ENCODE peak calls at places on chromosomes 1 and 21, in six cellular contexts. I is upper lobe of left lung, O is tibial artery, F is body of pancreas, H is colonic mucosa, M is upper lobe of right lung. A is an unnamed sample.

GRCh38 chr1:185911978-185912377 is 177.8 kb downstream of the HMCN1 start:
- DNase-seq in H (no peak), M (no peak), I (no peak), F (no peak), O (no peak), A (no peak)

GRCh38 chr1:225820522-225821120 is 10.7 kb downstream of the EPHX1 start:
- DNase-seq in O (no peak), F (no peak), I (no peak), H (no peak), M (no peak), A (no peak)

GRCh38 chr1:182977480-182977879 is 24.5 kb upstream of the SHCBP1L start:
- DNase-seq in H (no peak), I (no peak), O (no peak), F (no peak), M (no peak), A (no peak)

GRCh38 chr1:23801338-23801748 is 789 bp upstream of the GALE start:
- DNase-seq in M (peak; percentile 83), H (no peak), I (peak; percentile 73), O (no peak), F (peak; percentile 48), A (no peak)

GRCh38 chr1:246875041-246876026 is 56.4 kb downstream of the AHCTF1 start:
- DNase-seq in I (no peak), M (no peak), O (no peak), F (no peak), H (no peak), A (no peak)

GRCh38 chr1:217139513-217139912 is 416.3 kb upstream of the ESRRG start:
- DNase-seq in F (no peak), M (no peak), I (no peak), O (no peak), H (no peak), A (no peak)

GRCh38 chr21:42002421-42002958 is 7.7 kb downstream of the ZBTB21 start:
- DNase-seq in I (no peak), H (no peak), O (no peak), M (no peak), F (no peak), A (no peak)

GRCh38 chr1:96764469-96764868 is 42.9 kb downstream of the PTBP2 start:
- DNase-seq in H (no peak), O (no peak), I (no peak), F (no peak), M (no peak), A (no peak)

GRCh38 chr1:234885601-234886000 is 243.0 kb downstream of the TOMM20 start:
- DNase-seq in F (no peak), H (no peak), M (peak; percentile 53), O (no peak), I (no peak), A (no peak)

GRCh38 chr21:45549670-45550463 is 7.6 kb upstream of the SLC19A1 start:
- DNase-seq in H (no peak), F (no peak), M (peak; percentile 65), O (no peak), I (peak; percentile 63), A (no peak)

GRCh38 chr1:218658899-218659298 is 313.8 kb downstream of the TGFB2 start:
- DNase-seq in I (no peak), F (no peak), H (no peak), M (no peak), O (no peak), A (no peak)

GRCh38 chr1:193799948-193800690 is 613.7 kb upstream of the B3GALT2 start:
- DNase-seq in O (no peak), H (no peak), F (no peak), M (no peak), I (no peak), A (no peak)

GRCh38 chr1:224294775-224295174 is 35.2 kb downstream of the NVL start:
- DNase-seq in O (no peak), M (no peak), F (no peak), I (no peak), H (no peak), A (no peak)

GRCh38 chr1:211566431-211567025 is 12.4 kb downstream of the SLC30A1 start:
- DNase-seq in H (no peak), F (no peak), M (no peak), I (no peak), O (no peak), A (no peak)

GRCh38 chr1:46553506-46553905 is 2.1 kb upstream of the KNCN start:
- DNase-seq in O (no peak), M (no peak), F (no peak), I (no peak), H (no peak), A (no peak)

GRCh38 chr1:209853677-209854076 is 25.9 kb downstream of the UTP25 start:
- DNase-seq in O (no peak), I (no peak), M (no peak), F (no peak), H (no peak), A (no peak)

GRCh38 chr21:26447932-26448331 is 125.2 kb downstream of the CYYR1 start:
- DNase-seq in H (no peak), O (no peak), F (no peak), M (no peak), I (no peak), A (no peak)

GRCh38 chr1:110687244-110687643 is 12.5 kb upstream of the KCNA3 start:
- DNase-seq in F (no peak), H (no peak), I (no peak), M (no peak), O (no peak), A (no peak)

GRCh38 chr1:227889047-227889862 is 58.5 kb downstream of the WNT9A start:
- DNase-seq in M (peak; percentile 54), I (no peak), F (peak; percentile 8), H (peak; percentile 16), O (no peak), A (peak; percentile 6)

GRCh38 chr1:112538883-112539282 is 30.1 kb downstream of the WNT2B start:
- DNase-seq in H (no peak), M (no peak), I (no peak), O (no peak), F (no peak), A (no peak)

GRCh38 chr21:28253378-28253777 is 739.3 kb downstream of the LTN1 start:
- DNase-seq in I (no peak), F (no peak), H (no peak), M (no peak), O (no peak), A (no peak)

GRCh38 chr1:78143152-78143551 is 97.4 kb downstream of the GIPC2 start:
- DNase-seq in I (no peak), H (no peak), O (no peak), F (no peak), M (no peak), A (no peak)

GRCh38 chr21:44761011-44761729 is 40.5 kb downstream of the UBE2G2 start:
- DNase-seq in I (no peak), F (no peak), O (peak; percentile 3), H (peak; percentile 54), M (no peak), A (no peak)

GRCh38 chr21:37582613-37583012 is 216.0 kb downstream of the DYRK1A start:
- DNase-seq in O (no peak), F (peak; percentile 27), I (no peak), H (no peak), M (no peak), A (peak; percentile 56)
- TF ChIP-seq CTCF in O (peak; percentile 62), F (peak; percentile 49), I (no peak), H (peak; percentile 33), M (peak; percentile 47), A (peak; percentile 78)

DNA sequence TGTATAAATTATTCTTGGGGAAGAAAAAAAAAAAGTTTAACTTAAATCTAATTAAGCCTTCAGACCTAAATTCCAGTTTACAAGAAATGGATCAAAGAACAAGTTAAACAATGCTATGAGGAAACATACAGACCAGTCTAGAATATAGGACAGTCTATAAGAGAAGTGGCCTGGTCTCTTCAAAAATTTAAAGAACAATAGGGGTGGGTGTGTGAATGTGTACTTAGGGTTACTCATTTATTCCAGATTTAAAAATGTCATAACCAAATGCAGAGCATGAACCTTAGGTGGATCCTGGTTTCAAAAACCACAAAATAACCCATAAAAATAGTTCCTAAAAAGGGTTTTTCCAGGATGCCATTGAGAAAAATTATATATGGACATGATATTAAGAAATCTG is 21.8 kb upstream of the SYNJ1 start:
- DNase-seq in M (no peak), H (no peak), I (no peak), O (no peak), F (no peak), A (no peak)
- H3K36me3 ChIP-seq in M (peaks cover 90% of the 10 kb centered on the region), H (peaks cover 4% of the 10 kb centered on the region), I (peaks cover 52% of the 10 kb centered on the region), O (peaks cover 63% of the 10 kb centered on the region), F (peaks cover 19% of the 10 kb centered on the region), A (peaks cover 97% of the 10 kb centered on the region)

DNA sequence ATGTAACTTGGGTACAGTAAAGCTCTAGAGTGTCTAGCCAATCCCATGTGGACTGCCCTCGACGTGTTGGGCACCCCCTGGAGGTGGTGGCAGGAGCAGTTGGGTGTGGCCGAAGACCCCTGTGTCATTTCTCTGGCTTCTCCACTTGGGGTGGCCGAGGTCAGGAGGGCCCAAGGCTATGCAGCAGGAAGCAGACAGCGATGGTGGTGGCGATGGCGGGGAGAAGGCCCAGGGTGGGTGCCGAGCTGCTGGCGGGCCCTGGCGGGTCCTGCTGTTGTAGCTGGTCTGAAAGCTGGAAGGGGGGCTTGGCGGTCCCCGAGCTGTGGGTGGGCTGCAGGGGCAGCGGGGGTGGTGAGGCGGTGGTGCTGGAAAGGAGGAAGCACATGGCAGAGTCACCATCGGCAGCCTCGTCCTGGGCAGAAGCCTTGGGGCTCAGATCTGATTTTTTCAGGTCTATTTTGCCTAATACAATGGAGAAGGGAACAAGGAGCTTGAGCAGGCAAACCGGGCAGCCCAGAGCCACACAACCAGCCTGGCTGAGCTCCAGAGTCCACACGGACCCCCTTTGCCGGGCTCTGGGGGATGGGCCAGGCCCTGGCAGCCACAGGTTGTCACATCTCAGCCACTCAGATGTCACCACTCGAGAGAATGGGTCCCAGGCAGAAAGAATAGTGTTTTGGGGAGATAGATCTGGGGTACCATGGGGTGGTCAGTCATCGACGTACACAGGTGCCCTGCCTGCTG is 231.3 kb downstream of the TRABD2B start:
- DNase-seq in I (no peak), M (no peak), O (no peak), F (no peak), H (no peak), A (no peak)
- TF ChIP-seq CTCF in I (no peak), M (no peak), O (no peak), F (no peak), H (no peak), A (no peak)

DNA sequence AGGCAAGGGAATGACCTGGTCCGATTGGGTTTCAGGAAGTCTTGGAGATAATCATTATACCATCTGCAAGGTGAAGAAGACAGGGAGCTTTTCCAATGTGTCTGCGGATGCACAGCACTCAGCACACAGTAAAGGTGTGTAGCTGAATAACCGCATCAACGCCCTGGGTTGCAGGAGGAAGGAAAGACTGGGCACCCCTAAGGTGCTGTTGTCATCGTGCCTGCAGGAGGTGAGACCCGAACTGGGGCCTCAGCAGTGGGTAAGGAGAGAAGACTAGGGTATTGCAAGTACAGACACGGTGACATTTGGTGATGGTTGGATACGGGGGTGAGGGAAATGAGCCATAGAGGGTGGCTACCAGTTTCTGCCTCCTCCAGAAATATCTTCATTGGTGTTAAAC is 1.1 kb upstream of the TRIM62 start:
- DNase-seq in I (no peak), O (no peak), H (no peak), F (no peak), M (no peak), A (no peak)
- H3K36me3 ChIP-seq in I (no peaks in the 10 kb centered on the region), O (no peaks in the 10 kb centered on the region), H (no peaks in the 10 kb centered on the region), F (no peaks in the 10 kb centered on the region), M (no peaks in the 10 kb centered on the region), A (no peaks in the 10 kb centered on the region)

A was measured in BE2C.